ENCODE peak calls at places on chromosome 16, in five cellular contexts. One of them, this sample, is unnamed. For H3K27me3, the result is how much of the 10 kb centered on the place peaks cover.

GRCh38 chr16:58503863-58504688 is 4.1 kb downstream of the NDRG4 start:
- DNase-seq in ascending aorta: peak
- DNase-seq in lung: no peak
- DNase-seq in GM23338: no peak
- DNase-seq in right atrium auricular region: no peak
- DNase-seq in this sample: no peak

GRCh38 chr16:20744922-20745440 is 3.4 kb upstream of the THUMPD1 start:
- DNase-seq in ascending aorta: no peak
- DNase-seq in lung: no peak
- DNase-seq in GM23338: no peak
- DNase-seq in right atrium auricular region: no peak
- DNase-seq in this sample: no peak

GRCh38 chr16:52399116-52399515 is 147.8 kb downstream of the TOX3 start:
- DNase-seq in ascending aorta: no peak
- DNase-seq in lung: no peak
- DNase-seq in GM23338: peak
- DNase-seq in right atrium auricular region: no peak
- DNase-seq in this sample: no peak

GRCh38 chr16:81204794-81205680 is 33.5 kb upstream of the BCO1 start:
- DNase-seq in ascending aorta: no peak
- DNase-seq in lung: no peak
- DNase-seq in GM23338: peak
- DNase-seq in right atrium auricular region: peak
- DNase-seq in this sample: peak

GRCh38 chr16:75002474-75002873 is 3.6 kb downstream of the ZNRF1 start:
- DNase-seq in ascending aorta: peak
- DNase-seq in lung: no peak
- DNase-seq in GM23338: no peak
- DNase-seq in right atrium auricular region: no peak
- DNase-seq in this sample: no peak

GRCh38 chr16:11757671-11758545 is 15.3 kb upstream of the TXNDC11 start:
- DNase-seq in ascending aorta: no peak
- DNase-seq in lung: no peak
- DNase-seq in GM23338: no peak
- DNase-seq in right atrium auricular region: no peak
- DNase-seq in this sample: no peak

GRCh38 chr16:68367034-68367433 is 56.2 kb downstream of the PRMT7 start:
- DNase-seq in ascending aorta: no peak
- DNase-seq in lung: no peak
- DNase-seq in GM23338: peak
- DNase-seq in right atrium auricular region: no peak
- DNase-seq in this sample: peak

GRCh38 chr16:10736926-10737625 is 6.6 kb upstream of the NUBP1 start:
- DNase-seq in ascending aorta: peak
- DNase-seq in lung: peak
- DNase-seq in GM23338: peak
- DNase-seq in right atrium auricular region: peak
- DNase-seq in this sample: peak

GRCh38 chr16:87806608-87807546 is 41.1 kb upstream of the KLHDC4 start:
- DNase-seq in ascending aorta: peak
- DNase-seq in lung: peak
- DNase-seq in GM23338: no peak
- DNase-seq in right atrium auricular region: peak
- DNase-seq in this sample: peak

GRCh38 chr16:55273959-55274358 is 50.0 kb upstream of the IRX6 start:
- DNase-seq in ascending aorta: no peak
- DNase-seq in lung: peak
- DNase-seq in GM23338: no peak
- DNase-seq in right atrium auricular region: no peak
- DNase-seq in this sample: no peak

GRCh38 chr16:637081-638018 is 1.2 kb upstream of the METTL26 start:
- DNase-seq in ascending aorta: no peak
- DNase-seq in lung: peak
- DNase-seq in GM23338: peak
- DNase-seq in right atrium auricular region: peak
- DNase-seq in this sample: peak

GRCh38 chr16:6836771-6837170 is 495.9 kb upstream of the RBFOX1 start:
- DNase-seq in ascending aorta: no peak
- DNase-seq in lung: no peak
- DNase-seq in GM23338: no peak
- DNase-seq in right atrium auricular region: no peak
- DNase-seq in this sample: no peak

GRCh38 chr16:28876973-28877641 is 1.2 kb upstream of the ATP2A1 start:
- DNase-seq in ascending aorta: no peak
- DNase-seq in lung: no peak
- DNase-seq in GM23338: no peak
- DNase-seq in right atrium auricular region: no peak
- DNase-seq in this sample: peak
- H3K27me3 ChIP-seq in ascending aorta: under half
- H3K27me3 ChIP-seq in lung: under half
- H3K27me3 ChIP-seq in GM23338: under half
- H3K27me3 ChIP-seq in right atrium auricular region: under half
- H3K27me3 ChIP-seq in this sample: under half

GRCh38 chr16:79327836-79328235 is 272.7 kb downstream of the MAF start:
- DNase-seq in ascending aorta: no peak
- DNase-seq in lung: no peak
- DNase-seq in GM23338: no peak
- DNase-seq in right atrium auricular region: no peak
- DNase-seq in this sample: no peak

GRCh38 chr16:79326549-79326948 is 274.0 kb downstream of the MAF start:
- DNase-seq in ascending aorta: no peak
- DNase-seq in lung: no peak
- DNase-seq in GM23338: no peak
- DNase-seq in right atrium auricular region: no peak
- DNase-seq in this sample: no peak

GRCh38 chr16:79328327-79329162 is 272.0 kb downstream of the MAF start:
- DNase-seq in ascending aorta: no peak
- DNase-seq in lung: no peak
- DNase-seq in GM23338: peak
- DNase-seq in right atrium auricular region: no peak
- DNase-seq in this sample: no peak

GRCh38 chr16:79329163-79329521 is 271.4 kb downstream of the MAF start:
- DNase-seq in ascending aorta: no peak
- DNase-seq in lung: no peak
- DNase-seq in GM23338: no peak
- DNase-seq in right atrium auricular region: no peak
- DNase-seq in this sample: no peak

DNA sequence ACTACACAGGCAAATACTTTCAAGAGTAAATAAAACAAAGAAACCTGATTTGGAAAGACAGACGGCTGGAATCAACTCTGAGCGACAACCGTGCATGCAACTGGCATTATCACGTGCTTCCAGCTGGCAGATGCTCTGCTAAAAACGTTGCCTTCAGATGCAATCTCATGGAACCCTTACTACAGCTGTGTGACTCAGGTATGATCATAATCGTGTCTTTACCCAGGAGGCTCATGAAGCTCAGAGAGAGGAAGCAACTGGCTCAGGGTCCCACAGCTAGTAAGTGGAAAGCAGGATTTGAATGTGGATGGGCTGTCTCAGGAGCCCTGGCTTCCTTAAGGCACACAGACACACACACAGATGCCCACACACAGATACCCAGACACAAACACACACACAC is 275.3 kb downstream of the MAF start:
- DNase-seq in ascending aorta: no peak
- DNase-seq in lung: no peak
- DNase-seq in GM23338: no peak
- DNase-seq in right atrium auricular region: no peak
- DNase-seq in this sample: no peak
- H3K27me3 ChIP-seq in ascending aorta: under half
- H3K27me3 ChIP-seq in lung: under half
- H3K27me3 ChIP-seq in GM23338: under half
- H3K27me3 ChIP-seq in right atrium auricular region: under half
- H3K27me3 ChIP-seq in this sample: half or more

DNA sequence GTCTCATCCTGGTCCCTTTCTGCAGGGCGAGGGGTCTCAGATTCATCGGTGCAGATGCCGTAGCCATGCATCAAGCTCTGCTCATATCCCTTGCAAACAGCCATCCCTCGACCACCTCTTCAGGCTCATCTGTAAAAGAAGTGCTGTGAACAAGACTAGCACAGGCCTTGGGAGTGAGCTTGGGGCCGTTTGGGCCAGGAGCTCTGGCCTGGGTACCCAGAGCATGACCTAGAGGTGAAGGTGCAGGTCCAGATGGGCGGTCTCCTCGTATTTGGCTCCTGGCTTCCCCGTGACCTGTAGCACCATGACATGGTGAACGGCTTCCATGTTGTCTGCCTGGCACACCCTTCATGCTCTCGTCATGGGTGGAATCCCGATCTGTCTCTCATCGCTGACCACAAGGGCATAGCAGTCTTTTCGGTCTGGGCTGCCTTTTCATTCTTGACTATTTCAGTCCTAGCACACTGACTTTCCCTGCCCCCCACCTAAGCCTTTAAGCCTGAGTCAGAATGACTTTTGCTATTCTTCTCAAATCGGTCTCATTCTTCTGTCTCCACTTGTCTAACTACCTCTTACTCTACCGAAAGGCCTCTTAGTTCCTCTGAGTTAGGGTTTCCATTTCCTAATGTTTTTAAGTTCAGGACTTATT is 216.0 kb downstream of the FOXL1 start:
- DNase-seq in ascending aorta: no peak
- DNase-seq in lung: no peak
- DNase-seq in GM23338: no peak
- DNase-seq in right atrium auricular region: no peak
- DNase-seq in this sample: no peak
- H3K27me3 ChIP-seq in ascending aorta: under half
- H3K27me3 ChIP-seq in lung: under half
- H3K27me3 ChIP-seq in GM23338: under half
- H3K27me3 ChIP-seq in right atrium auricular region: under half
- H3K27me3 ChIP-seq in this sample: under half

GRCh38 chr16:66064811-66065530 is 301.5 kb upstream of the CDH5 start:
- DNase-seq in ascending aorta: no peak
- DNase-seq in lung: no peak
- DNase-seq in GM23338: no peak
- DNase-seq in right atrium auricular region: no peak
- DNase-seq in this sample: no peak
- H3K27me3 ChIP-seq in ascending aorta: under half
- H3K27me3 ChIP-seq in lung: under half
- H3K27me3 ChIP-seq in GM23338: under half
- H3K27me3 ChIP-seq in right atrium auricular region: under half
- H3K27me3 ChIP-seq in this sample: under half

GRCh38 chr16:89538286-89538685 is 22.2 kb upstream of the RPL13 start:
- DNase-seq in ascending aorta: no peak
- DNase-seq in lung: no peak
- DNase-seq in GM23338: no peak
- DNase-seq in right atrium auricular region: no peak
- DNase-seq in this sample: no peak
- H3K27me3 ChIP-seq in ascending aorta: under half
- H3K27me3 ChIP-seq in lung: under half
- H3K27me3 ChIP-seq in GM23338: under half
- H3K27me3 ChIP-seq in right atrium auricular region: under half
- H3K27me3 ChIP-seq in this sample: under half

This sample was measured in WERI-Rb-1.